ENCODE peak calls at places on chromosomes 2 and 18, in nine cellular contexts. I, Q, P, Z, U, D, K, L and Y are unnamed samples. For H3K4me1 and H3K36me3, the result is how much of the 10 kb centered on the place peaks cover.

GRCh38 chr18:55054591-55054990 is 95.3 kb upstream of the CCDC68 start:
- DNase-seq in K (no peak), P (peak), D (no peak), I (no peak), L (no peak), Q (no peak), U (no peak), Z (no peak), Y (no peak)

GRCh38 chr2:138504546-138505239 is 3.1 kb downstream of the SPOPL start:
- DNase-seq in Q (no peak), K (no peak), L (no peak), D (no peak), I (no peak), U (no peak), Z (no peak), P (no peak), Y (no peak)

GRCh38 chr18:29160123-29160522 is 983.2 kb upstream of the CDH2 start:
- DNase-seq in D (no peak), U (no peak), P (peak), Q (no peak), I (no peak), K (no peak), Z (no peak), L (no peak), Y (peak)

GRCh38 chr2:37232131-37232933 is 874 bp downstream of the NDUFAF7 start:
- DNase-seq in Q (no peak), I (no peak), P (peak), L (no peak), U (no peak), K (no peak), D (peak), Z (no peak), Y (no peak)

GRCh38 chr2:233152541-233152940 is 92.4 kb downstream of the INPP5D start:
- DNase-seq in U (no peak), I (no peak), Z (no peak), D (no peak), L (no peak), Q (no peak), P (peak), K (no peak), Y (no peak)

GRCh38 chr2:131093066-131093842 is at the start of gene FAM168B:
- DNase-seq in U (peak), D (peak), Z (peak), K (peak), I (peak), Q (peak), L (peak), P (peak), Y (peak)

GRCh38 chr2:112942654-112943002 is 31.7 kb downstream of the IL37 start:
- DNase-seq in P (no peak), Z (no peak), K (no peak), I (no peak), D (no peak), L (no peak), Q (no peak), U (no peak), Y (no peak)

GRCh38 chr2:101383016-101383541 is 4.2 kb downstream of the CREG2 start:
- DNase-seq in Q (no peak), L (no peak), Z (no peak), P (no peak), I (no peak), K (no peak), U (no peak), D (no peak), Y (peak)

GRCh38 chr2:58870704-58871103 is 629.6 kb upstream of the FANCL start:
- DNase-seq in D (peak), U (no peak), Q (no peak), Z (peak), K (no peak), I (no peak), P (no peak), L (no peak), Y (no peak)

GRCh38 chr2:45302011-45302325 is 292.7 kb upstream of the SIX2 start:
- DNase-seq in K (no peak), Z (no peak), P (no peak), U (no peak), Q (no peak), D (no peak), I (no peak), L (no peak), Y (no peak)

DNA sequence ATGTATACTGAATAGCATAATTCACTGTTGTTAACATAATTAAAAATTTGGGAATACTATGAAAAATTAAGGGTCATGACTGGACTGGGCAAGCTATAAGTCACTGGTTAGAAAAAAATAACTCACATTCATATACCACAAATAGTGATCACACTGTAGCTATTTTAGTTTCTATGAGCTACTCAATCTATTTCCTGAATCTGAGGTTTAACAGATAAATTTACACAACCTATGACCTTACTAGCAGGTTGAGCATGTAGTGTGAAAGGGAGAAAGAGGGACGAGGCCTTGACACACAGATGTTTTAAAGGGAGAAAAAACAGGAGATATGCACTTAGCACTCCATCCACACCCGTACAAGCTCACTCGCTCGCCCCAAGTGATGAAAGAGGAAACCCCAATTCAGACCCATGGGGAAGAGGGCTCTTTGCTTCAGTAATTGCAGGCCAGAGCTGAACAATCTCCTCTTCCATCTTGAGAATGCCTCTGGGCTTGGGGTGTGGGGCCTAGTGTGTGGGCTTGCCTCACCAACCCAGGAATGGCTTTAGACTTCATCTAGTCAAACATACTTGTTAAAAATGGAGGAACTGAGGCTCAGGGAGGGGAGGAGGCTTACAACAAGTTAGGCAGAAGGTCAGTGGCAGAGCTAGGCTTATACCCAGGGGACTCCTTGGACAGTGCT is 10.7 kb downstream of the CYRIA start:
- DNase-seq in Z (no peak), U (no peak), P (no peak), K (no peak), I (no peak), L (peak), Q (no peak), D (no peak), Y (no peak)
- H3K4me1 ChIP-seq in Z (under half), U (under half), P (under half), K (half or more), I (under half), L (under half), Q (under half), D (under half), Y (under half)

DNA sequence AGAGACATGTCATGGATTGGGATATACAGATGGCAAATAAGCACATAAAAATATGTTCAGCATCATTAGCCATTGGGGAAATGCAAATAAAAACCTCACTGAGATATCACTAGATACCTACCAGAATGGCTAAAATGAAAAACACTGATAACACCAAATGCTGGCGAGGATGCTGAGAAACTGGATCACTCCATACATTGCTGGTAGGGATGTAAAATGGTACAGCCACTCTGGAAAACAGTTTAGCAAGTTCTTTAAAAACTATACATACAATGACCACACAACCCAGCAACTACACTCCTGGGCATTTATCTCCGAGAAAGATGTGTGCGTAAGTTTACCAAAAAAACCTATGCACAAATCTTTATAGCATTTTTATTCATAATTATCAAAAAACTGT is 13.9 kb downstream of the PIAS2 start:
- DNase-seq in I (no peak), U (no peak), P (no peak), K (no peak), Z (no peak), D (no peak), Q (no peak), L (no peak), Y (no peak)
- H3K36me3 ChIP-seq in I (under half), U (under half), P (under half), K (under half), Z (under half), D (under half), Q (under half), L (under half), Y (under half)

GRCh38 chr2:202037086-202037485 is 3.4 kb downstream of the FZD7 start:
- DNase-seq in D (no peak), Q (no peak), L (no peak), K (no peak), I (no peak), U (no peak), P (peak), Z (no peak), Y (peak)
- H3K4me3 ChIP-seq in D (no peak), Q (no peak), L (no peak), K (peak), I (no peak), U (peak), P (peak), Z (no peak), Y (peak)

GRCh38 chr2:74026674-74027294 is 42.1 kb downstream of the TET3 start:
- DNase-seq in D (no peak), K (no peak), U (no peak), Q (no peak), L (no peak), Z (no peak), I (peak), P (no peak), Y (no peak)
- H3K4me1 ChIP-seq in D (under half), K (under half), U (under half), Q (half or more), L (under half), Z (under half), I (half or more), P (under half), Y (under half)

DNA sequence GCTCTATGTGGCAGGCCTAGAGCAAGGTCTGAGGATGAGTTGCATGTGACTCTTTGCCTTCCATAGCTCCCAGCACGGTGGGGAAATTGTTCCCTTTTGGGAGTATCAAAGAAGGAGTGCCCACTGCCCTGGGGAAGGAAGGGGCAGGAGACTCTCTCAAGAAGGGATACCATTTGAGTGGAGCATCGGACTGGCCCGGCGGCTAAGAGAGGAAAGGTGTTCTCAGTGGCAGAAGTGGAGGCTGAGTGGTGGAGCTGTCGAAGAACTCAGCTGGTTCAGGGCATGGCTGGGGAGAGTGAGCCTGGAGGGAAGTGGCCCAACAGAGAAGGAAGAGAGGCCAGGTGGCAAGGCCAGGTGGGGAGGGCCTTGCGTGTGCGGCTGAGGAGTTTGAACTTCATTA is 235.2 kb downstream of the DYSF start:
- DNase-seq in I (no peak), U (no peak), P (no peak), Z (no peak), L (no peak), Q (no peak), K (no peak), D (no peak), Y (no peak)
- H3K36me3 ChIP-seq in I (under half), U (under half), P (under half), Z (under half), L (under half), Q (under half), K (under half), D (under half), Y (under half)

GRCh38 chr2:27255660-27256059 is 7.2 kb downstream of the SLC30A3 start:
- DNase-seq in U (no peak), D (no peak), Q (no peak), L (no peak), P (peak), Z (no peak), K (no peak), I (no peak), Y (no peak)
- H3K4me3 ChIP-seq in U (no peak), D (no peak), Q (no peak), L (no peak), P (no peak), Z (no peak), K (no peak), I (no peak), Y (no peak)